ENCODE peak calls at places on chromosomes 13 and 19, in ten cellular contexts. H, X, J, K, W, Q, B, N, G and R are unnamed samples.

GRCh38 chr13:106302011-106302410 is 233.5 kb downstream of the EFNB2 start:
- DNase-seq in W (no peak), N (no peak), K (no peak), G (no peak), J (no peak), B (no peak), H (no peak), Q (no peak), X (no peak), R (no peak)

GRCh38 chr13:30751183-30751933 is 16.0 kb downstream of the ALOX5AP start:
- DNase-seq in X (no peak), K (no peak), Q (peak), J (no peak), G (no peak), W (no peak), B (no peak), N (no peak), H (no peak), R (no peak)

GRCh38 chr19:7744199-7744786 is 3.0 kb downstream of the CD209 start:
- DNase-seq in J (no peak), N (no peak), X (no peak), B (no peak), K (peak), G (no peak), H (no peak), W (no peak), Q (no peak), R (no peak)

GRCh38 chr19:41351339-41352245 is 2.1 kb downstream of the TGFB1 start:
- DNase-seq in Q (peak), X (no peak), G (peak), B (peak), H (peak), K (peak), J (peak), W (peak), N (peak), R (peak)

GRCh38 chr19:50660083-50660366 is 10.8 kb downstream of the C19orf81 start:
- DNase-seq in X (no peak), W (no peak), H (no peak), K (no peak), B (no peak), J (no peak), G (no peak), Q (no peak), N (no peak), R (no peak)

GRCh38 chr19:35828694-35829301 is 16.2 kb upstream of the PRODH2 start:
- DNase-seq in N (peak), Q (peak), W (peak), B (no peak), X (peak), K (no peak), G (peak), J (peak), H (peak), R (peak)

GRCh38 chr13:54845351-54845965 is 1816.8 kb downstream of the OLFM4 start:
- DNase-seq in Q (no peak), N (no peak), B (no peak), G (no peak), K (no peak), H (no peak), J (no peak), X (no peak), W (no peak), R (no peak)

GRCh38 chr13:112747256-112747655 is 57.4 kb downstream of the ATP11A start:
- DNase-seq in X (no peak), G (no peak), W (no peak), Q (no peak), K (peak), J (no peak), N (no peak), B (no peak), H (no peak), R (no peak)

GRCh38 chr13:76783798-76784197 is 102.4 kb downstream of the KCTD12 start:
- DNase-seq in N (no peak), X (no peak), J (no peak), K (no peak), G (no peak), B (no peak), Q (no peak), H (no peak), W (no peak), R (no peak)

GRCh38 chr13:80341771-80342271 is 895 bp upstream of the SPRY2 start:
- DNase-seq in Q (peak), W (no peak), N (peak), K (peak), X (peak), H (no peak), J (no peak), G (peak), B (peak), R (peak)

GRCh38 chr13:33186851-33187250 is 98.7 kb downstream of the STARD13 start:
- DNase-seq in Q (no peak), N (peak), W (peak), H (no peak), K (no peak), G (no peak), J (no peak), B (no peak), X (no peak), R (no peak)

GRCh38 chr19:33388817-33389573 is 15.5 kb downstream of the CEBPG start:
- DNase-seq in X (no peak), G (peak), Q (no peak), B (peak), N (no peak), K (no peak), J (no peak), W (no peak), H (no peak), R (peak)

GRCh38 chr19:53600217-53600616 is 31.6 kb upstream of the DPRX start:
- DNase-seq in J (no peak), N (no peak), G (no peak), Q (no peak), B (no peak), X (no peak), K (no peak), H (no peak), W (no peak), R (no peak)

GRCh38 chr19:54172413-54172763 is 572 bp downstream of the TMC4 start:
- DNase-seq in H (no peak), X (no peak), K (no peak), W (no peak), J (no peak), N (no peak), B (no peak), Q (no peak), G (no peak), R (no peak)

GRCh38 chr19:42555317-42555716 is 27.0 kb upstream of the CEACAM1 start:
- DNase-seq in H (no peak), W (no peak), B (no peak), N (no peak), X (no peak), G (no peak), J (no peak), Q (no peak), K (peak), R (no peak)

GRCh38 chr13:101875717-101876393 is 423.4 kb downstream of the ITGBL1 start:
- DNase-seq in Q (no peak), J (no peak), G (no peak), N (peak), K (no peak), X (peak), B (no peak), W (peak), H (no peak), R (peak)

GRCh38 chr13:30892966-30893365 is 13.1 kb upstream of the MEDAG start:
- DNase-seq in N (peak), H (no peak), B (peak), G (no peak), K (no peak), J (no peak), Q (peak), W (no peak), X (no peak), R (no peak)

GRCh38 chr19:4035582-4035981 is 28.0 kb downstream of the PIAS4 start:
- DNase-seq in X (no peak), H (no peak), B (no peak), G (no peak), J (no peak), K (no peak), N (no peak), W (no peak), Q (no peak), R (no peak)

GRCh38 chr19:11181488-11181887 is 15.9 kb downstream of the KANK2 start:
- DNase-seq in J (no peak), W (no peak), Q (no peak), G (no peak), H (no peak), X (no peak), B (no peak), K (no peak), N (no peak), R (no peak)

GRCh38 chr13:99374994-99375805 is 68.0 kb upstream of the GPR183 start:
- DNase-seq in B (peak), W (no peak), Q (no peak), H (peak), K (peak), J (no peak), G (no peak), N (no peak), X (no peak), R (no peak)

GRCh38 chr13:110714798-110715394 is 1.4 kb downstream of the ING1 start:
- DNase-seq in Q (peak), X (peak), G (peak), H (peak), K (peak), N (peak), W (no peak), B (no peak), J (peak), R (peak)

GRCh38 chr19:4077011-4077382 is 10.3 kb upstream of the ZBTB7A start:
- DNase-seq in B (no peak), H (no peak), X (no peak), W (no peak), G (no peak), Q (no peak), N (no peak), K (no peak), J (no peak), R (peak)

GRCh38 chr13:49610176-49610575 is 18.1 kb upstream of the ARL11 start:
- DNase-seq in H (no peak), X (no peak), Q (no peak), J (no peak), B (no peak), N (no peak), G (no peak), W (no peak), K (no peak), R (no peak)

GRCh38 chr13:113918981-113919646 is 54.8 kb downstream of the C13orf46 start:
- DNase-seq in H (no peak), J (no peak), Q (no peak), N (no peak), X (no peak), W (no peak), G (no peak), B (peak), K (no peak), R (no peak)

GRCh38 chr19:40962460-40962961 is 28.6 kb upstream of the CYP2B6 start:
- DNase-seq in N (peak), J (no peak), K (no peak), G (no peak), B (no peak), Q (no peak), X (no peak), W (peak), H (no peak), R (no peak)

GRCh38 chr19:55245236-55245904 is 13.4 kb downstream of the PPP6R1 start:
- DNase-seq in N (no peak), G (no peak), K (peak), W (no peak), J (no peak), Q (no peak), B (no peak), X (no peak), H (no peak), R (no peak)

GRCh38 chr19:53994811-53995210 is 3.4 kb downstream of the CACNG6 start:
- DNase-seq in N (no peak), K (no peak), Q (no peak), W (no peak), G (no peak), B (no peak), X (no peak), J (no peak), H (no peak), R (no peak)

GRCh38 chr13:76641056-76641455 is 245.1 kb downstream of the KCTD12 start:
- DNase-seq in Q (no peak), J (no peak), W (no peak), N (peak), K (no peak), G (no peak), X (no peak), H (no peak), B (no peak), R (no peak)

GRCh38 chr19:42420055-42420544 is 7.1 kb downstream of the LIPE start:
- DNase-seq in B (no peak), H (peak), K (peak), W (peak), J (peak), N (peak), X (no peak), Q (peak), G (no peak), R (no peak)

GRCh38 chr19:57192993-57193392 is 1.7 kb downstream of the ZNF264 start:
- DNase-seq in X (no peak), N (no peak), G (no peak), B (no peak), Q (no peak), W (no peak), K (no peak), J (no peak), H (no peak), R (no peak)

GRCh38 chr13:53017433-53017970 is 11.1 kb upstream of the OLFM4 start:
- DNase-seq in N (no peak), H (no peak), X (no peak), Q (no peak), B (no peak), G (no peak), K (no peak), W (no peak), J (no peak), R (no peak)

GRCh38 chr13:110164706-110165105 is 142.3 kb downstream of the COL4A1 start:
- DNase-seq in B (no peak), W (no peak), G (no peak), Q (no peak), H (no peak), N (no peak), J (no peak), K (no peak), X (no peak), R (no peak)

GRCh38 chr19:6480843-6481415 is 658 bp downstream of the DENND1C start:
- DNase-seq in G (no peak), H (peak), N (no peak), W (no peak), J (no peak), B (no peak), Q (peak), X (no peak), K (no peak), R (no peak)

GRCh38 chr13:110062077-110062776 is 244.7 kb downstream of the COL4A1 start:
- DNase-seq in J (no peak), G (peak), H (no peak), K (no peak), B (no peak), Q (no peak), X (no peak), W (no peak), N (no peak), R (peak)

GRCh38 chr13:37277435-37278144 is 172.1 kb upstream of the CSNK1A1L start:
- DNase-seq in N (peak), B (no peak), H (no peak), G (no peak), K (no peak), X (no peak), W (no peak), Q (no peak), J (no peak), R (no peak)

GRCh38 chr19:15439078-15439799 is 10.5 kb downstream of the WIZ start:
- DNase-seq in B (no peak), G (no peak), N (no peak), Q (peak), K (no peak), W (no peak), X (no peak), H (no peak), J (no peak), R (no peak)
- H3K27ac ChIP-seq in B (no peak), G (no peak), N (no peak), Q (no peak), K (no peak), W (no peak), X (no peak), H (no peak), J (no peak), R (no peak)

GRCh38 chr19:38674388-38675133 is 27.1 kb downstream of the ACTN4 start:
- DNase-seq in Q (no peak), N (no peak), B (no peak), W (no peak), G (no peak), H (no peak), X (peak), J (no peak), K (no peak), R (no peak)

GRCh38 chr19:38678217-38678890 is 30.9 kb downstream of the ACTN4 start:
- DNase-seq in B (no peak), K (peak), H (no peak), N (no peak), W (no peak), G (no peak), X (no peak), J (no peak), Q (no peak), R (no peak)

GRCh38 chr19:38675611-38676010 is 28.2 kb downstream of the ACTN4 start:
- DNase-seq in X (no peak), K (no peak), N (no peak), H (peak), G (no peak), W (no peak), B (no peak), Q (no peak), J (no peak), R (no peak)

GRCh38 chr19:38676878-38677646 is 29.6 kb downstream of the ACTN4 start:
- DNase-seq in J (no peak), G (no peak), Q (no peak), X (no peak), W (no peak), K (peak), B (no peak), N (no peak), H (no peak), R (no peak)

DNA sequence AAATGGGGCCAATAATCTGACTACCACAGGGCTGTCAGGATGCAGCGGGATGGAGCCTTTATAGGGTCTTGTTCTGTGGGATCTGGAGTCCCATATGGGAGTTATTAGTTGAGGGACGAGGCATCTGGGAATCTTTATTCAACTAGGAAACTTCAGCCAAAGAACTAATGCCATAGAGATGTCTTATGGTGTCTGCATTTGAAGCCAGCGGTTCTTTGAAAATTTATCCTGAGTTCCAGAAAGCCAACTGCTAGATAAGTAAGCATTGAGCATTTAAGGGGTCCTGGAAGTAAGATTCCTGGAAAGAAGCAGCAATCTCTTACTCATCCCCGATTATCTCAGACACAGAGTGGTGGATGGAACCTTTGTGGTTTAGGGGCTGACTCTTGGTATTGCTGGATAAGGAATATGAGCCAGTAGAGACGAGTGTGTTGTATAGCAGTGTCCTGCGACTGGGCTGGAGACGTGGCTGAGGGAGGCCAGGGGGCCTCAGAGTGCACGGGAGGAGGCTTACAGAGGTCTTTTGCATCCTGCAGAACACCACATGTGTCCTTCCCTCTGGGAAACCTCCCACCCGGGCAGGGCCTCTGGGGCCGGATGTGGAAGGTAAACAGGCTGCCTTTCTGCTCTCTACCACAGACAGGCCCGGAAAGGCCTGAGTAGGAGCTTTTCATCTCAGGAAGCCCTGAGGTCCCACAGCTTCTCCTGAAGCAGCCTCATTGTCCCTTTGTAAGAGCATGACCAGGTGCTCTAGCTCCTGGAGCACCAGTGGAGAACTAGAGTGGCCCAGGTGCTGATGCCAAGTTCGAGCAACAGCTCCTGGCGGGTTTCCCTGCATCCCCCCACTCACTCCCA is 28.8 kb downstream of the ACTN4 start:
- DNase-seq in N (peak), G (no peak), K (peak), H (no peak), Q (no peak), W (peak), J (no peak), X (no peak), B (no peak), R (no peak)
- H3K27ac ChIP-seq in N (peak), G (peak), K (peak), H (no peak), Q (no peak), W (peak), J (no peak), X (peak), B (peak), R (peak)

GRCh38 chr13:61891420-61891819 is 475.8 kb upstream of the PCDH20 start:
- DNase-seq in X (no peak), W (no peak), Q (no peak), K (no peak), G (no peak), J (no peak), B (no peak), N (no peak), H (no peak), R (no peak)
- H3K27ac ChIP-seq in X (no peak), W (no peak), Q (no peak), K (no peak), G (no peak), J (no peak), B (no peak), N (no peak), H (no peak), R (no peak)

GRCh38 chr19:17303940-17304267 is 679 bp upstream of the ABHD8 start:
- DNase-seq in J (no peak), W (no peak), B (no peak), X (no peak), H (no peak), G (no peak), K (peak), N (no peak), Q (no peak), R (no peak)
- H3K27ac ChIP-seq in J (no peak), W (no peak), B (peak), X (no peak), H (no peak), G (peak), K (peak), N (no peak), Q (no peak), R (no peak)

DNA sequence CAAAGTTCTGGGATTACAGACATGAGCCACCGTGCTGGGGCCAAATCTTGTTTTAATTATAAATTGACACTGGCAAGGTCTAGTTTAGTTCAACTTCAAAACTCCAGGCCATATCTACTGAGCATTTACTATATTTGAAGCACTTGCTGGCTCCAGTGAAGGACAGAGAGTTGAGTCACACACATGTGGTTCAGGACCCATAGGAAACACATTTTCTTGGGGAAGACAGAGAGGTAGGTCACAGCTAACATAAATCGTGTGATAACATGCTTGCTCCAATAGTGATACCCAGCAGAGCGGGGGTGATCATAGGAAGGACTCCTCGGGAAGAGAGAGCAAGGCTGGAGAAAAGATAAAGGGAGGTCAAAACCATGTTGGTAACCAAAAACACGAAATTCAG is 170.6 kb upstream of the TSC22D1 start:
- DNase-seq in X (no peak), H (no peak), K (no peak), W (no peak), J (no peak), N (no peak), Q (no peak), G (no peak), B (no peak), R (no peak)
- H3K27ac ChIP-seq in X (no peak), H (no peak), K (peak), W (no peak), J (no peak), N (no peak), Q (no peak), G (peak), B (peak), R (no peak)

GRCh38 chr13:96982672-96983071 is 11.6 kb downstream of the OXGR1 start:
- DNase-seq in K (no peak), W (no peak), X (no peak), Q (no peak), B (no peak), J (no peak), G (no peak), N (peak), H (no peak), R (no peak)
- H3K27ac ChIP-seq in K (peak), W (no peak), X (no peak), Q (no peak), B (no peak), J (no peak), G (peak), N (no peak), H (no peak), R (no peak)

GRCh38 chr19:12295191-12295590 is 508 bp upstream of the ZNF44 start:
- DNase-seq in N (no peak), Q (no peak), J (no peak), H (no peak), W (no peak), B (no peak), K (no peak), G (no peak), X (no peak), R (no peak)

GRCh38 chr19:12289790-12290065 is 5.0 kb downstream of the ZNF44 start:
- DNase-seq in N (no peak), J (no peak), B (no peak), H (no peak), Q (no peak), W (no peak), X (no peak), G (no peak), K (no peak), R (no peak)

GRCh38 chr19:12293771-12294307 is 844 bp downstream of the ZNF44 start:
- DNase-seq in J (peak), H (peak), G (peak), K (peak), X (peak), W (peak), B (peak), Q (peak), N (peak), R (peak)

GRCh38 chr19:12294308-12295158 is at the start of gene ZNF44:
- DNase-seq in B (peak), X (peak), Q (peak), J (peak), H (peak), W (peak), K (peak), N (peak), G (peak), R (peak)
- H3K27ac ChIP-seq in B (peak), X (peak), Q (peak), J (peak), H (peak), W (peak), K (peak), N (peak), G (peak), R (peak)

GRCh38 chr19:29715695-29716581 is 877 bp upstream of the C19orf12 start:
- DNase-seq in W (peak), N (peak), Q (peak), B (no peak), G (no peak), J (no peak), K (no peak), H (no peak), X (no peak), R (peak)
- H3K27ac ChIP-seq in W (peak), N (peak), Q (peak), B (peak), G (peak), J (peak), K (peak), H (peak), X (peak), R (peak)